ENCODE peak calls at places on chromosome 11, in seven cellular contexts. O is effector memory CD4-positive, alpha-beta T cell; R is naive thymus-derived CD8-positive, alpha-beta T cell; K is AG04450; F is AG09319; P is HuH-7; D is left colon. X is an unnamed sample.

GRCh38 chr11:128519353-128519752 is 68.0 kb downstream of the ETS1 start:
- DNase-seq in O (no peak), R (peak; percentile 35), K (no peak), F (no peak), P (no peak), D (no peak), X (no peak)

GRCh38 chr11:65381721-65382035 is 768 bp downstream of the SLC25A45 start:
- DNase-seq in O (no peak), R (no peak), K (no peak), F (no peak), P (peak; percentile 52), D (no peak), X (peak; percentile 84)

GRCh38 chr11:1233351-1234053 is 10.6 kb downstream of the MUC5B start:
- DNase-seq in O (no peak), R (no peak), K (no peak), F (no peak), P (no peak), D (peak; percentile 72), X (no peak)

GRCh38 chr11:2790581-2790925 is 90.8 kb upstream of the KCNQ1OT1 start:
- DNase-seq in O (no peak), R (no peak), K (no peak), F (no peak), P (no peak), D (peak; percentile 19), X (no peak)

GRCh38 chr11:64609436-64610047 is 18.5 kb downstream of the SLC22A12 start:
- DNase-seq in O (no peak), R (no peak), K (no peak), F (no peak), P (no peak), D (no peak), X (no peak)

GRCh38 chr11:63277345-63277943 is 34.0 kb upstream of the SLC22A25 start:
- DNase-seq in O (no peak), R (peak; percentile 1), K (no peak), F (no peak), P (no peak), D (no peak), X (peak; percentile 45)

GRCh38 chr11:134712228-134713145 is 300.4 kb upstream of the B3GAT1 start:
- DNase-seq in O (no peak), R (no peak), K (no peak), F (no peak), P (no peak), D (no peak), X (no peak)

GRCh38 chr11:111549196-111549868 is 8.8 kb downstream of the LAYN start:
- DNase-seq in O (no peak), R (no peak), K (no peak), F (no peak), P (no peak), D (no peak), X (peak; percentile 55)

GRCh38 chr11:18729426-18729825 is 3.4 kb upstream of the IGSF22 start:
- DNase-seq in O (no peak), R (no peak), K (no peak), F (no peak), P (no peak), D (no peak), X (no peak)

GRCh38 chr11:1161410-1162152 is 3.8 kb downstream of the MUC5AC start:
- DNase-seq in O (no peak), R (no peak), K (no peak), F (no peak), P (peak; percentile 8), D (peak; percentile 19), X (no peak)

GRCh38 chr11:43493431-43493830 is 134.7 kb downstream of the TTC17 start:
- DNase-seq in O (no peak), R (no peak), K (no peak), F (no peak), P (no peak), D (no peak), X (no peak)

GRCh38 chr11:61720597-61720996 is 31.8 kb upstream of the MYRF start:
- DNase-seq in O (no peak), R (no peak), K (no peak), F (no peak), P (no peak), D (no peak), X (no peak)

GRCh38 chr11:94417386-94417987 is 16.3 kb upstream of the GPR83 start:
- DNase-seq in O (no peak), R (no peak), K (peak; percentile 38), F (peak; percentile 11), P (no peak), D (no peak), X (peak; percentile 58)

GRCh38 chr11:128456566-128457268 is 130.6 kb downstream of the ETS1 start:
- DNase-seq in O (no peak), R (no peak), K (no peak), F (no peak), P (no peak), D (no peak), X (no peak)

GRCh38 chr11:20003357-20003756 is 156.9 kb downstream of the DBX1 start:
- DNase-seq in O (no peak), R (no peak), K (no peak), F (no peak), P (no peak), D (no peak), X (no peak)

GRCh38 chr11:44784438-44784760 is 57.6 kb downstream of the TSPAN18 start:
- DNase-seq in O (no peak), R (no peak), K (no peak), F (no peak), P (no peak), D (no peak), X (no peak)

GRCh38 chr11:3827434-3828186 is 13.1 kb downstream of the RHOG start:
- DNase-seq in O (no peak), R (no peak), K (no peak), F (no peak), P (no peak), D (no peak), X (no peak)

X was measured in trophoblast cell.